ENCODE peak calls at places on chromosomes 2 and 18, in nine cellular contexts. X is memory B cell; D is nucleus accumbens; I is A549; K is activated CD4-positive, alpha-beta T cell treated with anti-CD3 and anti-CD28 coated beads, Interleukin-2, amount 50 U/mL, for 1 hour; H is adipocyte; F is AG08395; P is mesendoderm; Z is body of pancreas. W is an unnamed sample.

GRCh38 chr2:48733067-48733503 is 22.4 kb downstream of the LHCGR start:
- DNase-seq in I (no peak), X (no peak), K (no peak), P (no peak), Z (no peak), H (no peak), D (no peak), F (no peak), W (no peak)

GRCh38 chr2:74841663-74842062 is 7.7 kb downstream of the HK2 start:
- DNase-seq in Z (no peak), D (no peak), H (no peak), X (no peak), K (no peak), F (no peak), I (no peak), P (no peak), W (no peak)

GRCh38 chr2:37558622-37559021 is 112.8 kb downstream of the CDC42EP3 start:
- DNase-seq in K (no peak), F (no peak), X (no peak), I (no peak), Z (peak), D (no peak), P (peak), H (no peak), W (no peak)

GRCh38 chr2:196437626-196438025 is 201.9 kb upstream of the CCDC150 start:
- DNase-seq in F (no peak), H (no peak), Z (no peak), X (no peak), K (no peak), D (no peak), P (no peak), I (no peak), W (no peak)

GRCh38 chr2:74259191-74259590 is 60.8 kb downstream of the MTHFD2 start:
- DNase-seq in K (no peak), X (no peak), D (no peak), I (no peak), H (no peak), Z (peak), F (no peak), P (no peak), W (no peak)

GRCh38 chr2:208057108-208057507 is 31.8 kb upstream of the PLEKHM3 start:
- DNase-seq in D (no peak), I (no peak), Z (no peak), K (no peak), H (no peak), F (no peak), X (no peak), P (no peak), W (no peak)

GRCh38 chr18:55152801-55153200 is 193.5 kb upstream of the CCDC68 start:
- DNase-seq in D (no peak), H (peak), F (no peak), P (no peak), K (no peak), Z (no peak), I (no peak), X (no peak), W (no peak)

GRCh38 chr2:137237055-137237454 is 471.7 kb downstream of the THSD7B start:
- DNase-seq in X (no peak), K (no peak), Z (no peak), D (no peak), P (no peak), H (peak), I (no peak), F (no peak), W (no peak)

GRCh38 chr18:68840554-68841263 is 42.8 kb downstream of the CCDC102B start:
- DNase-seq in I (peak), F (peak), Z (peak), X (no peak), D (no peak), P (peak), H (peak), K (no peak), W (no peak)

GRCh38 chr2:217666338-217666737 is 336.5 kb downstream of the TNS1 start:
- DNase-seq in H (peak), D (no peak), I (no peak), Z (no peak), P (no peak), X (no peak), K (no peak), F (peak), W (no peak)

GRCh38 chr2:107648781-107649413 is 177.8 kb upstream of the RGPD4 start:
- DNase-seq in K (no peak), P (peak), Z (no peak), H (no peak), X (no peak), D (no peak), F (no peak), I (no peak), W (no peak)

GRCh38 chr2:152505495-152505906 is 170.5 kb downstream of the FMNL2 start:
- DNase-seq in X (no peak), H (no peak), I (peak), Z (peak), P (no peak), K (no peak), F (no peak), D (peak), W (no peak)

GRCh38 chr2:162233197-162233596 is 10.0 kb downstream of the FAP start:
- DNase-seq in D (no peak), K (no peak), X (no peak), Z (no peak), I (no peak), F (peak), P (no peak), H (peak), W (no peak)

GRCh38 chr18:23188391-23188790 is 53.1 kb downstream of the CABLES1 start:
- DNase-seq in K (no peak), X (no peak), Z (no peak), P (no peak), I (no peak), D (no peak), H (no peak), F (no peak), W (no peak)

GRCh38 chr2:40197121-40197520 is 254.8 kb downstream of the SLC8A1 start:
- DNase-seq in K (no peak), Z (no peak), I (no peak), D (no peak), F (no peak), P (no peak), H (no peak), X (no peak), W (no peak)

GRCh38 chr2:104402825-104403224 is 451.1 kb upstream of the POU3F3 start:
- DNase-seq in D (no peak), Z (no peak), P (no peak), H (no peak), I (no peak), X (no peak), F (no peak), K (no peak), W (no peak)

GRCh38 chr2:227720680-227721079 is 2.9 kb upstream of the SLC19A3 start:
- DNase-seq in I (no peak), H (no peak), Z (no peak), X (no peak), D (no peak), P (no peak), K (no peak), F (no peak), W (no peak)

GRCh38 chr2:238974510-238975166 is 126.8 kb downstream of the TWIST2 start:
- DNase-seq in P (peak), D (no peak), K (no peak), X (no peak), F (peak), H (peak), I (peak), Z (no peak), W (no peak)

GRCh38 chr18:76274470-76275289 is 220.4 kb downstream of the ZNF516 start:
- DNase-seq in K (no peak), F (peak), H (no peak), X (no peak), D (no peak), I (peak), P (peak), Z (no peak), W (no peak)

GRCh38 chr2:23606196-23606595 is 221.2 kb downstream of the KLHL29 start:
- DNase-seq in I (no peak), K (no peak), D (no peak), Z (no peak), F (no peak), X (no peak), P (no peak), H (no peak), W (no peak)

GRCh38 chr2:5981241-5982055 is 289.3 kb downstream of the SOX11 start:
- DNase-seq in K (no peak), I (no peak), F (no peak), H (peak), D (peak), P (peak), X (no peak), Z (no peak), W (no peak)

GRCh38 chr2:36361396-36361795 is 5.8 kb downstream of the CRIM1 start:
- DNase-seq in I (no peak), H (peak), D (no peak), F (no peak), K (no peak), X (no peak), P (no peak), Z (no peak), W (no peak)

GRCh38 chr2:189312643-189313042 is 128.6 kb upstream of the WDR75 start:
- DNase-seq in D (no peak), Z (no peak), F (no peak), H (no peak), K (no peak), P (peak), X (no peak), I (no peak), W (no peak)

GRCh38 chr2:73984922-73985317 is 210 bp downstream of the TET3 start:
- DNase-seq in H (peak), D (no peak), P (no peak), I (peak), F (no peak), X (peak), K (peak), Z (peak), W (peak)

GRCh38 chr2:75481041-75481836 is 79.5 kb downstream of the EVA1A start:
- DNase-seq in P (peak), X (no peak), Z (peak), D (no peak), H (no peak), F (peak), I (no peak), K (no peak), W (no peak)

GRCh38 chr2:77566582-77566981 is 44.4 kb upstream of the LRRTM4 start:
- DNase-seq in I (no peak), H (no peak), K (no peak), X (no peak), P (peak), Z (no peak), F (no peak), D (no peak), W (no peak)

GRCh38 chr2:10434885-10435419 is 13.2 kb downstream of the ODC1 start:
- DNase-seq in H (peak), D (peak), K (peak), F (peak), I (peak), X (peak), Z (peak), P (peak), W (peak)

W was measured in CD4-positive, alpha-beta memory T cell.